ENCODE peak calls at places on chromosomes 4 and X, in ten cellular contexts. L is SK-N-SH, W is stomach, D is esophagus muscularis mucosa, C is H1, T is HepG2, V is upper lobe of left lung, M is transverse colon, X is suprapubic skin, F is K562. R is an unnamed sample.

GRCh38 chr4:145643295-145643694 is 24.1 kb downstream of the MMAA start:
- DNase-seq in L (no peak), W (no peak), D (no peak), C (no peak), T (no peak), V (no peak), M (no peak), X (no peak), F (no peak), R (no peak)

GRCh38 chr4:83362492-83363329 is 28.1 kb upstream of the HPSE start:
- DNase-seq in L (peak; percentile 10), W (no peak), D (no peak), C (no peak), T (peak; percentile 96), V (no peak), M (peak; percentile 19), X (no peak), F (peak; percentile 16), R (no peak)

GRCh38 chr4:118348886-118349285 is 3.9 kb downstream of the PRSS12 start:
- DNase-seq in L (no peak), W (no peak), D (no peak), C (no peak), T (no peak), V (peak; percentile 59), M (peak; percentile 82), X (no peak), F (no peak), R (no peak)

GRCh38 chr4:15147709-15148651 is 145.7 kb downstream of the CPEB2 start:
- DNase-seq in L (no peak), W (no peak), D (no peak), C (no peak), T (peak; percentile 59), V (no peak), M (no peak), X (no peak), F (no peak), R (no peak)

GRCh38 chrX:10242036-10242435 is 85.3 kb downstream of the CLCN4 start:
- DNase-seq in L (no peak), W (no peak), D (no peak), C (no peak), T (no peak), V (no peak), M (no peak), X (no peak), F (no peak), R (no peak)

GRCh38 chr4:116618638-116619037 is 466.7 kb downstream of the TRAM1L1 start:
- DNase-seq in L (no peak), W (no peak), D (no peak), C (no peak), T (no peak), V (no peak), M (no peak), X (no peak), F (no peak), R (no peak)

GRCh38 chr4:122652379-122652778 is 31.5 kb upstream of the IL21 start:
- DNase-seq in L (peak; percentile 33), W (no peak), D (no peak), C (no peak), T (peak; percentile 14), V (peak; percentile 49), M (peak; percentile 13), X (no peak), F (peak; percentile 44), R (no peak)

GRCh38 chr4:150323551-150324325 is 245.5 kb downstream of the DCLK2 start:
- DNase-seq in L (no peak), W (no peak), D (no peak), C (no peak), T (no peak), V (no peak), M (no peak), X (no peak), F (no peak), R (no peak)

GRCh38 chr4:107747748-107748486 is 27.9 kb upstream of the PAPSS1 start:
- DNase-seq in L (no peak), W (no peak), D (no peak), C (no peak), T (no peak), V (peak; percentile 67), M (no peak), X (no peak), F (no peak), R (no peak)

GRCh38 chr4:87399148-87399547 is 8.2 kb upstream of the HSD17B11 start:
- DNase-seq in L (peak; percentile 39), W (peak; percentile 47), D (no peak), C (no peak), T (peak; percentile 28), V (no peak), M (peak; percentile 41), X (no peak), F (no peak), R (no peak)
- TF ChIP-seq EP300 in L (no peak), W (no peak), D (no peak), C (no peak), T (no peak), V (no peak), M (no peak), X (no peak), F (no peak), R (no peak)

DNA sequence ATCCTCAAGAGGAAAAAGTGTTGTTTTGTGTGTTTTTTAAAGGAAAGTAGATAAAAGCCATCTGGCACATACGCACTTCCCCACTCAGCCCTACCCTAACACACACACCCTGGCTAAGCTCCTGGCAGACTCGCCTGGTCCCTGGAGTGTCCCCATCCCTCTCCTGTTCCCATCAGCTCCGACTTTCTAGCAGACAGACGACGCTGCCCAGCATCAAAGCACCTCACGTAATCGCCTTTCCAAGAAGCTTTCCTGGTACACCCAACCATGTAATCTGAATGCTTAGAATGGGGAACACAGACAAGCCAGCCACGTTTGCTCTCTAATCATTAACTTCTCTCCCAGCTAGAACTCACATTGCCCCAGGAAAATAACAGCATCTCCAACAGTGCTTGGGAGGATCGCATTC is 116.2 kb downstream of the AFAP1 start:
- DNase-seq in L (peak; percentile 75), W (peak; percentile 44), D (no peak), C (no peak), T (peak; percentile 66), V (no peak), M (peak; percentile 47), X (no peak), F (no peak), R (peak; percentile 86)
- TF ChIP-seq POLR2AphosphoS5 in L (no peak), W (peak; percentile 39), D (peak; percentile 45), C (no peak), T (no peak), V (peak; percentile 45), M (peak; percentile 40), X (no peak), F (no peak), R (peak; percentile 38)

GRCh38 chrX:101108293-101108692 is 10.3 kb downstream of the CENPI start:
- DNase-seq in L (no peak), W (no peak), D (no peak), C (no peak), T (no peak), V (no peak), M (no peak), X (no peak), F (no peak), R (no peak)
- TF ChIP-seq EP300 in L (no peak), W (no peak), D (no peak), C (no peak), T (no peak), V (no peak), M (no peak), X (no peak), F (no peak), R (no peak)

DNA sequence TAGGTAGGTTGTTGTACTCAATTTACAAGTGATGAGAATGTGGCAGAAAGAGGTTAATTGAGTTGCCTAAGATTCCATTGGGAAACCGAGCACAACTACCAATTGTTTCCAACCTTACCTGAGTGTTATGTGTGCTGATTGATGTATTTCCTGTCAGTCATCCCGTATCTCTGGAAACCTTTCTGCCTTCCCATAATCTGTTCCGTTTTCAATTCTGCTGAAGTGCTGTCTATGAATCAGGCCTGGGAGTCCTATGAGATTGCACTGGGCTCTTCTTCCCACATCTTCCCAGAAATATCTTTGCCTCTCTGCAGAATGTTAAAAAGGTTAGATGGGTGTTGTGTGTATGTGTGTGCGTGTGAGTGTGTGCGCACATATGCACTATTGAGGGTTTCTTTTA is 229.5 kb upstream of the ANXA3 start:
- DNase-seq in L (no peak), W (no peak), D (peak; percentile 53), C (no peak), T (no peak), V (no peak), M (no peak), X (no peak), F (no peak), R (no peak)
- TF ChIP-seq POLR2AphosphoS5 in L (no peak), W (no peak), D (no peak), C (no peak), T (no peak), V (no peak), M (no peak), X (no peak), F (no peak), R (no peak)

GRCh38 chr4:2136736-2137135 is 77.6 kb downstream of the NAT8L start:
- DNase-seq in L (no peak), W (peak; percentile 73), D (no peak), C (no peak), T (no peak), V (no peak), M (no peak), X (no peak), F (no peak), R (no peak)

GRCh38 chr4:2132438-2132837 is 73.3 kb downstream of the NAT8L start:
- DNase-seq in L (no peak), W (no peak), D (no peak), C (no peak), T (no peak), V (no peak), M (no peak), X (no peak), F (no peak), R (no peak)

GRCh38 chr4:2138846-2139500 is 79.8 kb downstream of the NAT8L start:
- DNase-seq in L (no peak), W (no peak), D (no peak), C (no peak), T (no peak), V (no peak), M (no peak), X (no peak), F (no peak), R (no peak)

DNA sequence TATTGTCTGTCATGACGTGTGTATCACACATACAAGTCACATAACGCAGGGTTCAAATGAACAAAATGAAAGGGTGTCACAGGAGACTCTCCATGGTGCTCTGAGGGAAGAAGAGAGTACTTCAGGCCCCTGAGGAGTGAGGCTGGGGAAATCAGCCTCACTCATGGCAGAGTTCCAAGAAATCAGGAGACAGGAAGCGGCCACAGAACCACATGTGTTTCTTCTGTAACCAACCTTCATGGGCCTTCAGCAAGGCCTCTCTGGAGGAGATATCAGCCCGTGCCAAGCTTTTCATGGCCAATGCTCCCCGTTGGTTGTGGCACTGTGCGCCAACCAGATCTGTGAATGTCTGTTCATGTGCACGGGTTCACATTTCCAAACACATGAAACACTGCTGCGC is 76.0 kb downstream of the NAT8L start:
- DNase-seq in L (peak; percentile 49), W (no peak), D (no peak), C (no peak), T (no peak), V (no peak), M (peak; percentile 15), X (no peak), F (no peak), R (no peak)
- TF ChIP-seq EP300 in L (no peak), W (no peak), D (no peak), C (no peak), T (no peak), V (no peak), M (no peak), X (no peak), F (no peak), R (no peak)

R was measured in sigmoid colon.